ENCODE peak calls at places on chromosome 6, in six cellular contexts. Q, L, Z, G, R and D are unnamed samples.

GRCh38 chr6:128282956-128283355 is 237.4 kb downstream of the PTPRK start:
- DNase-seq in Q (no peak), G (no peak), L (no peak), Z (no peak), R (no peak), D (no peak)

GRCh38 chr6:94215614-94216013 is 796.3 kb upstream of the EPHA7 start:
- DNase-seq in Q (no peak), G (no peak), R (no peak), Z (no peak), L (no peak), D (no peak)

GRCh38 chr6:162856885-162857284 is 129.1 kb downstream of the PACRG start:
- DNase-seq in G (peak; percentile 62), Q (peak; percentile 40), Z (no peak), R (peak; percentile 83), L (peak; percentile 66), D (peak; percentile 83)

GRCh38 chr6:27476090-27476489 is 3.2 kb upstream of the ZNF184 start:
- DNase-seq in Z (no peak), G (no peak), Q (no peak), L (no peak), R (no peak), D (no peak)

GRCh38 chr6:113405326-113406050 is 451.7 kb upstream of the MARCKS start:
- DNase-seq in Z (no peak), Q (no peak), L (no peak), R (peak; percentile 58), G (no peak), D (no peak)

GRCh38 chr6:133707456-133707855 is 181.5 kb upstream of the TCF21 start:
- DNase-seq in L (peak; percentile 57), Q (no peak), R (peak; percentile 93), Z (no peak), G (no peak), D (no peak)

GRCh38 chr6:28885149-28885738 is 38.5 kb downstream of the TRIM27 start:
- DNase-seq in Z (no peak), G (no peak), R (no peak), Q (no peak), L (no peak), D (no peak)

GRCh38 chr6:17705428-17705777 is 1.3 kb downstream of the NUP153 start:
- DNase-seq in L (peak; percentile 67), Z (peak; percentile 38), R (peak; percentile 81), Q (peak; percentile 64), G (peak; percentile 79), D (no peak)

GRCh38 chr6:24721461-24722215 is 2.7 kb upstream of the C6orf62 start:
- DNase-seq in Q (peak; percentile 89), Z (peak; percentile 87), G (no peak), L (no peak), R (no peak), D (no peak)

GRCh38 chr6:56759521-56759920 is 116.8 kb upstream of the DST start:
- DNase-seq in R (no peak), G (no peak), Z (no peak), L (no peak), Q (no peak), D (peak; percentile 38)

GRCh38 chr6:169863149-169863525 is 111.7 kb downstream of the ERMARD start:
- DNase-seq in Q (no peak), Z (peak; percentile 21), R (no peak), G (no peak), L (no peak), D (no peak)

GRCh38 chr6:136548582-136549330 is 1.5 kb downstream of the MAP7 start:
- DNase-seq in G (no peak), L (no peak), Q (no peak), Z (no peak), R (no peak), D (no peak)

GRCh38 chr6:136550045-136550329 is 235 bp downstream of the MAP7 start:
- DNase-seq in R (no peak), G (no peak), Z (no peak), L (no peak), Q (peak; percentile 7), D (no peak)

GRCh38 chr6:136551103-136551502 is 881 bp upstream of the MAP7 start:
- DNase-seq in R (no peak), Z (no peak), L (no peak), Q (no peak), G (no peak), D (no peak)

GRCh38 chr6:136550330-136551071 is at the start of gene MAP7:
- DNase-seq in Q (peak; percentile 36), Z (peak; percentile 94), L (no peak), G (peak; percentile 70), R (no peak), D (peak; percentile 42)

DNA sequence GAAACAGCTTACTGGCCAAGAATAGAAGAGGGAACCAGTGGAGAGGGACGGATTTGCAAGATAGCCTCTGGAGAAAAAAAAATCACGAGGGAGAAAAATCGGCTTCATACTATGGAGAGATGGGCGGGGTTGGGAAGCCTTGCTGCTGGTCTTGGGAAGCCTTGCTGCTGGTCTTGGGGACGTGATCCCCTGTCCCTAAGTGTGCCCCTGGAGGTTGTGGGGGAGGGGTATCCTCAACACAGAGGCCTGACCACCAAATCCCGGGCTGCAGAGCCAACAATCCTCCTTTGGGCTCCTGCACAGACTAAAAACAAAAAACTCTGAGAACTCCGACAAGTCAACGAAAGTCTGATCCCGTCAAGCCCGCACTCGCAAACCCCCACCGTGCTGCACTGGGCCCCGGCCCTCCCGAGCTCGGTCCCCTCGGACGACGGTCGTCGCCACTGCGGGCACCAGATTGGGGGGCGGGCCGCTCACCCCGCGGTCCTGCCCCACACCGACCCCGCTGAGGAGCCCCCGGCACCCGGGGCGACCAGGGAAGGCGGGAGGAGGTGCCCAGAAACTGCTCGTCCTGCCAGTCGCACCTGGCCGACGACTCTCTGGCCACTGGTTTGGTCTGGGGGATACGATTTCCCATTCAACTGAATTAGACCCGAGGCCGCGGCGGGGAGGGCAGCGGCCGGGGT is 720 bp downstream of the MAP7 start:
- DNase-seq in L (no peak), R (peak; percentile 28), Q (no peak), G (no peak), Z (peak; percentile 31), D (no peak)
- H3K27me3 ChIP-seq in L (peaks cover 53% of the 10 kb centered on the region), R (no peaks in the 10 kb centered on the region), Q (peaks cover 10% of the 10 kb centered on the region), G (peaks cover 30% of the 10 kb centered on the region), Z (peaks cover 23% of the 10 kb centered on the region), D (peaks cover 55% of the 10 kb centered on the region)

GRCh38 chr6:50845499-50846108 is 26.9 kb downstream of the TFAP2B start:
- DNase-seq in R (no peak), Q (no peak), L (no peak), G (no peak), Z (no peak), D (no peak)
- H3K27me3 ChIP-seq in R (peaks cover 5% of the 10 kb centered on the region), Q (peaks cover 98% of the 10 kb centered on the region), L (peaks cover 90% of the 10 kb centered on the region), G (peaks cover 79% of the 10 kb centered on the region), Z (peaks cover 100% of the 10 kb centered on the region), D (peaks cover 85% of the 10 kb centered on the region)

GRCh38 chr6:138106665-138107077 is 548 bp downstream of the PERP start:
- DNase-seq in L (no peak), R (peak; percentile 17), G (no peak), Q (no peak), Z (no peak), D (no peak)
- H3K27me3 ChIP-seq in L (no peaks in the 10 kb centered on the region), R (no peaks in the 10 kb centered on the region), G (no peaks in the 10 kb centered on the region), Q (peaks cover 5% of the 10 kb centered on the region), Z (peaks cover 21% of the 10 kb centered on the region), D (peaks cover 17% of the 10 kb centered on the region)

GRCh38 chr6:10393544-10394225 is 21.2 kb downstream of the TFAP2A start:
- DNase-seq in Q (no peak), G (no peak), Z (no peak), L (no peak), R (no peak), D (no peak)

GRCh38 chr6:10396775-10397174 is 18.1 kb downstream of the TFAP2A start:
- DNase-seq in R (no peak), G (no peak), Q (no peak), L (no peak), Z (no peak), D (no peak)

GRCh38 chr6:10395171-10395945 is 19.5 kb downstream of the TFAP2A start:
- DNase-seq in Z (no peak), R (no peak), L (no peak), G (no peak), Q (no peak), D (no peak)

GRCh38 chr6:10397756-10398438 is 17.0 kb downstream of the TFAP2A start:
- DNase-seq in Q (no peak), Z (no peak), L (no peak), R (no peak), G (no peak), D (no peak)

DNA sequence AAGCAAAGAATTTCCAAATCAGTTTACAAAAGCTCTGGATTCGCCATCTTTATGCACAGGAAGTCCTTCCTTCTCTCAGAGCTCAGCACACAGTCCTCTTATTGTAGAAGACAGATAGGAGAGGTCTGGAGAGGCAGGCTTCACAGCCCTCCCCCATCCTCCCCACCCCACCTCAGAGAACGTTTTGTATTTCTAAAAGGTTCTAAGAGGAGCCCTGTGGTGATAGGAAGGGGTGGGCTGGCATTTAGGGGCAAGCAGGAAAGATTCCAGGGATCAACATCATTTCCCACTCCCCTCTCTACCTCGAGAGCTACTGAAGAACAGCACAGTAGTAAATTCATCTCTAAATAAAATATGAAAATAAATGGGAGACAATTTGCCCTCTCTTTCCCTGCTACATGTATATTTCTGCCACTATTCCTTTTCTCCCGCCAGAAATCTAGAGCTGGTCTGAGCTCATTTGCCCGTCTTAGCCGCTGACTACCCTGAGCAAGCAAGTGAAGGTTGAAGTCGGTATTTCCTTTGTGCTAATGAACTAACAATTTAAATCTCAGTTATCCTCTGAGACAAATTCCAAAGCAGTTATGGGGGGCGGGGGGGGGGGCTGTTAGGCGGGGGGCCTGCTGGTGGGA is 18.8 kb downstream of the TFAP2A start:
- DNase-seq in Z (no peak), G (no peak), Q (no peak), L (no peak), R (no peak), D (no peak)
- H3K27me3 ChIP-seq in Z (peaks cover 100% of the 10 kb centered on the region), G (peaks cover 83% of the 10 kb centered on the region), Q (peaks cover 100% of the 10 kb centered on the region), L (no peaks in the 10 kb centered on the region), R (peaks cover 17% of the 10 kb centered on the region), D (peaks cover 85% of the 10 kb centered on the region)

GRCh38 chr6:136134751-136135150 is 115.4 kb downstream of the MTFR2 start:
- DNase-seq in G (no peak), Z (no peak), R (no peak), Q (no peak), L (no peak), D (no peak)
- H3K27me3 ChIP-seq in G (no peaks in the 10 kb centered on the region), Z (no peaks in the 10 kb centered on the region), R (no peaks in the 10 kb centered on the region), Q (no peaks in the 10 kb centered on the region), L (no peaks in the 10 kb centered on the region), D (no peaks in the 10 kb centered on the region)

GRCh38 chr6:53359843-53360834 is 11.4 kb upstream of the ELOVL5 start:
- DNase-seq in Z (no peak), R (peak; percentile 40), G (no peak), Q (no peak), L (no peak), D (no peak)

GRCh38 chr6:53359088-53359842 is 10.5 kb upstream of the ELOVL5 start:
- DNase-seq in R (peak; percentile 97), G (peak; percentile 97), Z (peak; percentile 86), Q (peak; percentile 97), L (peak; percentile 97), D (peak; percentile 81)

GRCh38 chr6:53358440-53359087 is 9.8 kb upstream of the ELOVL5 start:
- DNase-seq in Z (no peak), Q (no peak), L (no peak), R (no peak), G (no peak), D (no peak)

GRCh38 chr6:53361549-53362031 is 12.8 kb upstream of the ELOVL5 start:
- DNase-seq in Q (no peak), L (no peak), R (no peak), G (no peak), Z (no peak), D (no peak)

GRCh38 chr6:53357576-53358343 is 9.0 kb upstream of the ELOVL5 start:
- DNase-seq in R (no peak), Q (no peak), Z (no peak), G (no peak), L (no peak), D (no peak)
- H3K27me3 ChIP-seq in R (no peaks in the 10 kb centered on the region), Q (no peaks in the 10 kb centered on the region), Z (no peaks in the 10 kb centered on the region), G (no peaks in the 10 kb centered on the region), L (no peaks in the 10 kb centered on the region), D (peaks cover 9% of the 10 kb centered on the region)

GRCh38 chr6:138161118-138161433 is 663 bp upstream of the ARFGEF3 start:
- DNase-seq in R (no peak), L (no peak), G (no peak), Q (no peak), Z (no peak), D (no peak)
- H3K27me3 ChIP-seq in R (peaks cover 38% of the 10 kb centered on the region), L (peaks cover 58% of the 10 kb centered on the region), G (peaks cover 6% of the 10 kb centered on the region), Q (peaks cover 23% of the 10 kb centered on the region), Z (peaks cover 41% of the 10 kb centered on the region), D (peaks cover 56% of the 10 kb centered on the region)